ENCODE peak calls at places on chromosomes 6 and 20, in seven cellular contexts. D is activated naive CD4-positive, alpha-beta T cell; I is astrocyte of the spinal cord; W is psoas muscle; M is hepatic stellate cell; K is memory B cell; Y is sciatic nerve. B is an unnamed sample.

GRCh38 chr6:33728438-33728837 is 16.9 kb upstream of the UQCC2 start:
- DNase-seq in K (no peak), I (no peak), W (no peak), D (no peak), M (no peak), Y (no peak), B (no peak)

GRCh38 chr6:160284575-160284974 is 26.0 kb upstream of the SLC22A2 start:
- DNase-seq in I (no peak), D (no peak), Y (no peak), W (no peak), K (no peak), M (no peak), B (no peak)

GRCh38 chr6:34120953-34121675 is 24.8 kb downstream of the GRM4 start:
- DNase-seq in I (no peak), Y (no peak), K (no peak), W (no peak), D (no peak), M (no peak), B (no peak)

GRCh38 chr20:40148886-40149285 is 540.1 kb downstream of the MAFB start:
- DNase-seq in D (no peak), I (no peak), K (no peak), M (no peak), Y (no peak), W (no peak), B (no peak)

GRCh38 chr6:147194652-147195403 is 9.4 kb upstream of the STXBP5 start:
- DNase-seq in D (no peak), Y (no peak), W (no peak), M (peak; percentile 24), K (no peak), I (no peak), B (no peak)

GRCh38 chr6:141968632-141969031 is 164.1 kb upstream of the GJE1 start:
- DNase-seq in W (no peak), I (no peak), D (no peak), Y (no peak), M (no peak), K (no peak), B (no peak)

GRCh38 chr20:40241944-40242343 is 447.1 kb downstream of the MAFB start:
- DNase-seq in Y (no peak), M (no peak), W (no peak), K (no peak), D (no peak), I (no peak), B (no peak)

GRCh38 chr6:71199796-71200195 is 88.8 kb upstream of the OGFRL1 start:
- DNase-seq in I (no peak), D (no peak), W (no peak), K (no peak), M (no peak), Y (no peak), B (no peak)

GRCh38 chr6:118383924-118384323 is 164.2 kb upstream of the PLN start:
- DNase-seq in K (no peak), Y (no peak), I (no peak), W (no peak), M (no peak), D (no peak), B (no peak)

GRCh38 chr20:33555755-33556154 is 65.9 kb downstream of the CBFA2T2 start:
- DNase-seq in D (no peak), Y (no peak), W (no peak), K (no peak), M (no peak), I (no peak), B (no peak)

GRCh38 chr20:40689100-40689942 is at the start of gene MAFB:
- DNase-seq in Y (peak; percentile 96), I (peak; percentile 91), K (peak; percentile 45), D (no peak), M (peak; percentile 93), W (peak; percentile 94), B (peak; percentile 58)

GRCh38 chr6:39520411-39520810 is 197.9 kb upstream of the KCNK16 start:
- DNase-seq in Y (no peak), I (no peak), D (no peak), M (no peak), K (no peak), W (no peak), B (no peak)

GRCh38 chr6:142952614-142953013 is 7.6 kb upstream of the HIVEP2 start:
- DNase-seq in I (no peak), Y (no peak), M (no peak), W (no peak), K (peak; percentile 39), D (no peak), B (peak; percentile 16)

GRCh38 chr20:47237715-47238114 is 118.8 kb downstream of the ZMYND8 start:
- DNase-seq in W (no peak), Y (no peak), M (no peak), D (no peak), K (no peak), I (no peak), B (no peak)

GRCh38 chr6:82331031-82331773 is 32.4 kb upstream of the TPBG start:
- DNase-seq in M (no peak), I (peak; percentile 40), W (no peak), K (no peak), Y (no peak), D (no peak), B (no peak)

GRCh38 chr20:61346996-61347906 is 95.2 kb downstream of the CDH4 start:
- DNase-seq in K (no peak), M (no peak), I (no peak), Y (no peak), D (no peak), W (no peak), B (no peak)

GRCh38 chr20:3235661-3236324 is 3.2 kb downstream of the SLC4A11 start:
- DNase-seq in M (no peak), I (no peak), Y (no peak), W (no peak), D (no peak), K (no peak), B (no peak)

GRCh38 chr6:26051683-26052310 is 35.4 kb upstream of the HFE start:
- DNase-seq in M (no peak), Y (no peak), W (no peak), D (no peak), I (no peak), K (no peak), B (no peak)

GRCh38 chr6:39228111-39228971 is 934 bp downstream of the KCNK5 start:
- DNase-seq in I (no peak), D (no peak), Y (no peak), M (no peak), W (no peak), K (no peak), B (no peak)

GRCh38 chr20:63183422-63184146 is 32.3 kb downstream of the YTHDF1 start:
- DNase-seq in W (no peak), D (no peak), K (peak; percentile 56), M (peak; percentile 55), I (no peak), Y (no peak), B (peak; percentile 75)

GRCh38 chr6:85483041-85483700 is 33.3 kb downstream of the NT5E start:
- DNase-seq in D (peak; percentile 57), Y (peak; percentile 90), K (peak; percentile 82), M (peak; percentile 54), W (peak; percentile 79), I (peak; percentile 76), B (peak; percentile 27)

GRCh38 chr20:53253668-53254067 is 281.5 kb downstream of the TSHZ2 start:
- DNase-seq in W (no peak), Y (no peak), I (no peak), M (no peak), D (no peak), K (no peak), B (no peak)

GRCh38 chr6:158211273-158212055 is 43.3 kb downstream of the GTF2H5 start:
- DNase-seq in Y (no peak), K (no peak), W (no peak), M (no peak), D (no peak), I (peak; percentile 32), B (no peak)

GRCh38 chr6:43817192-43817591 is 47.2 kb downstream of the VEGFA start:
- DNase-seq in W (peak; percentile 65), M (peak; percentile 50), K (no peak), Y (no peak), D (no peak), I (no peak), B (no peak)

GRCh38 chr6:170344631-170345576 is 38.3 kb downstream of the FAM120B start:
- DNase-seq in I (peak; percentile 90), Y (no peak), D (no peak), W (no peak), M (peak; percentile 33), K (no peak), B (no peak)